ENCODE peak calls at places on chromosomes 7 and 10, in nine cellular contexts. J, W, C, I, L, K, X, B and D are unnamed samples.

GRCh38 chr10:132407243-132407746 is 10.3 kb downstream of the PWWP2B start:
- DNase-seq in J (no peak), W (peak; percentile 61), C (no peak), I (no peak), L (no peak), K (no peak), X (peak; percentile 68), B (no peak), D (no peak)

GRCh38 chr10:127853868-127854768 is 38.6 kb downstream of the CLRN3 start:
- DNase-seq in J (peak; percentile 38), W (peak; percentile 72), C (no peak), I (peak; percentile 73), L (peak; percentile 55), K (peak; percentile 15), X (peak; percentile 74), B (peak; percentile 82), D (peak; percentile 83)

GRCh38 chr10:74109452-74109851 is 41.2 kb downstream of the AP3M1 start:
- DNase-seq in J (no peak), W (no peak), C (no peak), I (no peak), L (no peak), K (no peak), X (no peak), B (no peak), D (no peak)

GRCh38 chr7:19754521-19755116 is 18.8 kb downstream of the TMEM196 start:
- DNase-seq in J (peak; percentile 9), W (peak; percentile 45), C (no peak), I (peak; percentile 46), L (peak; percentile 14), K (no peak), X (no peak), B (no peak), D (peak; percentile 61)

GRCh38 chr7:155222046-155222445 is 75.6 kb upstream of the INSIG1 start:
- DNase-seq in J (no peak), W (no peak), C (no peak), I (no peak), L (no peak), K (no peak), X (no peak), B (no peak), D (peak; percentile 24)

GRCh38 chr10:76488602-76489001 is 1057.2 kb downstream of the LRMDA start:
- DNase-seq in J (no peak), W (no peak), C (no peak), I (no peak), L (no peak), K (no peak), X (no peak), B (no peak), D (no peak)

GRCh38 chr7:137421389-137421788 is 77.9 kb upstream of the PTN start:
- DNase-seq in J (no peak), W (no peak), C (no peak), I (no peak), L (no peak), K (no peak), X (no peak), B (no peak), D (no peak)

GRCh38 chr7:22751341-22751740 is 24.3 kb downstream of the IL6 start:
- DNase-seq in J (no peak), W (no peak), C (no peak), I (no peak), L (no peak), K (no peak), X (no peak), B (no peak), D (no peak)

GRCh38 chr10:14477408-14477710 is 146.6 kb upstream of the FRMD4A start:
- DNase-seq in J (no peak), W (no peak), C (no peak), I (no peak), L (no peak), K (no peak), X (no peak), B (no peak), D (peak; percentile 43)

GRCh38 chr10:100847440-100847839 is 65.3 kb upstream of the SLF2 start:
- DNase-seq in J (peak; percentile 32), W (no peak), C (no peak), I (no peak), L (no peak), K (no peak), X (no peak), B (no peak), D (no peak)

GRCh38 chr10:124827474-124827873 is 25.9 kb downstream of the ABRAXAS2 start:
- DNase-seq in J (peak; percentile 1), W (peak; percentile 39), C (no peak), I (no peak), L (peak; percentile 28), K (no peak), X (no peak), B (no peak), D (peak; percentile 47)

GRCh38 chr7:80428161-80429054 is 83.5 kb downstream of the GNAT3 start:
- DNase-seq in J (peak; percentile 57), W (peak; percentile 77), C (no peak), I (peak; percentile 12), L (no peak), K (no peak), X (peak; percentile 33), B (no peak), D (peak; percentile 90)

GRCh38 chr7:33196194-33196593 is 66.8 kb downstream of the BBS9 start:
- DNase-seq in J (peak; percentile 67), W (no peak), C (no peak), I (no peak), L (no peak), K (no peak), X (no peak), B (no peak), D (peak; percentile 74)

GRCh38 chr10:49309691-49310371 is 10.9 kb downstream of the C10orf71 start:
- DNase-seq in J (no peak), W (no peak), C (no peak), I (no peak), L (no peak), K (no peak), X (no peak), B (no peak), D (no peak)

GRCh38 chr10:93999401-93999851 is 5.7 kb downstream of the PLCE1 start:
- DNase-seq in J (peak; percentile 47), W (no peak), C (peak; percentile 70), I (no peak), L (no peak), K (no peak), X (peak; percentile 58), B (peak; percentile 90), D (peak; percentile 22)

GRCh38 chr7:41700044-41700471 is 2.8 kb downstream of the INHBA start:
- DNase-seq in J (no peak), W (no peak), C (no peak), I (no peak), L (no peak), K (no peak), X (no peak), B (no peak), D (no peak)

GRCh38 chr10:84196083-84196482 is 1.7 kb downstream of the CDHR1 start:
- DNase-seq in J (no peak), W (no peak), C (no peak), I (no peak), L (no peak), K (no peak), X (no peak), B (peak; percentile 21), D (no peak)

GRCh38 chr7:110973566-110973965 is 117.4 kb upstream of the LRRN3 start:
- DNase-seq in J (no peak), W (no peak), C (no peak), I (no peak), L (no peak), K (no peak), X (no peak), B (no peak), D (no peak)

GRCh38 chr7:149809215-149809614 is 29.0 kb upstream of the ZNF862 start:
- DNase-seq in J (no peak), W (no peak), C (no peak), I (no peak), L (no peak), K (no peak), X (peak; percentile 64), B (no peak), D (no peak)

GRCh38 chr10:91758303-91759146 is 39.7 kb upstream of the TNKS2 start:
- DNase-seq in J (no peak), W (peak; percentile 54), C (no peak), I (peak; percentile 36), L (no peak), K (no peak), X (no peak), B (no peak), D (peak; percentile 87)

GRCh38 chr7:95871078-95871848 is 98.9 kb downstream of the DYNC1I1 start:
- DNase-seq in J (peak; percentile 59), W (peak; percentile 43), C (no peak), I (peak; percentile 49), L (peak; percentile 49), K (no peak), X (no peak), B (no peak), D (peak; percentile 78)
- H3K4me3 ChIP-seq in J (no peak overlapping the region), W (no peak overlapping the region), C (no peak overlapping the region), I (no peak overlapping the region), L (no peak overlapping the region), K (no peak overlapping the region), X (no peak overlapping the region), B (no peak overlapping the region), D (no peak overlapping the region)

GRCh38 chr10:102230861-102231356 is 4.8 kb downstream of the ELOVL3 start:
- DNase-seq in J (no peak), W (peak; percentile 27), C (no peak), I (no peak), L (peak; percentile 44), K (peak; percentile 23), X (peak; percentile 24), B (peak; percentile 84), D (peak; percentile 51)
- H3K4me3 ChIP-seq in J (peak overlapping the region; percentile 47), W (peak overlapping the region; percentile 49), C (peak overlapping the region; percentile 53), I (peak overlapping the region; percentile 31), L (peak overlapping the region; percentile 43), K (peak overlapping the region; percentile 51), X (peak overlapping the region; percentile 40), B (peak overlapping the region; percentile 13), D (peak overlapping the region; percentile 47)

DNA sequence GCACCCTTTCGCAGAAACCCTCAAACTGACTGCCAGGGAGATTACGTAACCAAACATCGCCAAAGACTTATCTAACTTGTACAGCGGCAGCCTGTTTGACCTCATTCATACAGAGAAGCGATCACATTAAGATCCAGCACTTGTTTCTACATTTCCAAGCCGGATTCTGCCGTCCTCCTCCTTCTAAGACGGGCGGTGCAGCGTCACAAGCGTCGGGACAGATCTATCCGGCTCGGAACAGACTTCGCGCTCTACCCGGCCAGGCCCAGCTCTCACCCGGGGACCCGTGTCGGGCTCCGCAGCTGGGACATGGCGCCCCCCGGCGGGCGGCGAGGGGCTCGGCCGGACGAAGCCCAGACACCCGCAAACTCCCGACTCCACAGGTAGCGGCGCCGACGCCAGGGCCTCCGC is 373 bp downstream of the H2AZ2 start:
- DNase-seq in J (peak; percentile 80), W (peak; percentile 87), C (peak; percentile 93), I (no peak), L (peak; percentile 89), K (peak; percentile 84), X (peak; percentile 89), B (peak; percentile 96), D (peak; percentile 87)
- H3K4me3 ChIP-seq in J (peak overlapping the region; percentile 82), W (peak overlapping the region; percentile 75), C (peak overlapping the region; percentile 79), I (peak overlapping the region; percentile 89), L (peak overlapping the region; percentile 72), K (peak overlapping the region; percentile 59), X (peak overlapping the region; percentile 57), B (peak overlapping the region; percentile 85), D (peak overlapping the region; percentile 61)

DNA sequence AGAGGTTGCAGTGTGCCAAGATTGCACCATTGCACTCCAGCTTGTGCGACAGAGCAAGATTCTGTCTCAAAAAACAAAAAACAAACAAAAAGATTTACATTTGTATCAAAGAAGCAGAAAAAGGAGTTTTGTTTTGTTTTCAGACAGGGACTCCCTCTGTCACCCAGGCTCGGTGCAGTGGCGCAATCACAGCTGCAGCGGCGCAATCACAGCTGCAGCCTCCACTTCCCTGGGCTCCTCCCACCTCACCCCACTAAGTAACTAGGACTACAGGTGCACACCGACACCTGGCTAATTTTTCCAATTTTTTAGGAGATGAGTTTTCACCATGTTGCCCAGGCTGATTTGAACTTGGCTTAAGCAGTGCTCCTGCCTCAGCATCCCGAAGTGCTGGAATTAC is 1.8 kb downstream of the ARMC10 start:
- DNase-seq in J (no peak), W (no peak), C (no peak), I (no peak), L (no peak), K (no peak), X (no peak), B (no peak), D (peak; percentile 3)
- H3K4me3 ChIP-seq in J (no peak overlapping the region), W (no peak overlapping the region), C (no peak overlapping the region), I (no peak overlapping the region), L (no peak overlapping the region), K (no peak overlapping the region), X (no peak overlapping the region), B (no peak overlapping the region), D (no peak overlapping the region)